ENCODE peak calls at places on chromosomes 11 and 22, in eight cellular contexts. X is nephron progenitor cell; B is cardiac muscle cell; K is NCI-H1092; R is heart right ventricle; Q is activated CD8-positive, alpha-beta memory T cell treated with anti-CD3 and anti-CD28 coated beads, Interleukin-2, amount 50 U/mL, for 4 hours; P is GM10248; J is Caco-2. G is an unnamed sample.

GRCh38 chr11:11567862-11568650 is 53.7 kb downstream of the GALNT18 start:
- DNase-seq in Q (no peak), R (no peak), X (no peak), B (no peak), K (no peak), P (no peak), J (no peak), G (no peak)

GRCh38 chr22:33006220-33006954 is 51.8 kb downstream of the SYN3 start:
- DNase-seq in X (no peak), J (no peak), R (no peak), P (no peak), B (no peak), K (no peak), Q (no peak), G (no peak)

GRCh38 chr11:73344191-73344607 is 32.0 kb upstream of the RELT start:
- DNase-seq in P (no peak), B (no peak), R (peak; percentile 56), Q (no peak), K (peak; percentile 29), X (no peak), J (no peak), G (no peak)

GRCh38 chr11:64291746-64292457 is 800 bp downstream of the KCNK4 start:
- DNase-seq in B (no peak), R (no peak), X (peak; percentile 36), Q (no peak), J (no peak), P (no peak), K (no peak), G (no peak)

GRCh38 chr11:67267188-67268035 is 1.1 kb downstream of the GRK2 start:
- DNase-seq in P (no peak), R (no peak), J (no peak), B (no peak), K (no peak), Q (no peak), X (no peak), G (no peak)

GRCh38 chr11:126366064-126366822 is 10.8 kb downstream of the ST3GAL4 start:
- DNase-seq in X (no peak), R (peak; percentile 36), B (no peak), P (no peak), K (peak; percentile 26), Q (no peak), J (no peak), G (no peak)

GRCh38 chr22:39349506-39349966 is 255 bp upstream of the SYNGR1 start:
- DNase-seq in P (peak; percentile 69), K (peak; percentile 37), J (peak; percentile 67), R (peak; percentile 30), B (peak; percentile 26), X (peak; percentile 68), Q (peak; percentile 28), G (peak; percentile 33)

GRCh38 chr11:66264893-66265292 is 3.5 kb upstream of the RAB1B start:
- DNase-seq in Q (no peak), B (no peak), P (no peak), J (peak; percentile 47), K (no peak), X (peak; percentile 44), R (no peak), G (no peak)

GRCh38 chr11:3095712-3096361 is 38.6 kb upstream of the CARS1 start:
- DNase-seq in X (no peak), Q (no peak), P (no peak), B (peak; percentile 88), J (no peak), R (peak; percentile 67), K (no peak), G (no peak)

GRCh38 chr11:60905047-60905446 is 1.3 kb downstream of the PRPF19 start:
- DNase-seq in P (no peak), X (no peak), Q (no peak), J (no peak), R (no peak), B (no peak), K (no peak), G (no peak)

GRCh38 chr11:122979103-122979814 is 2.4 kb downstream of the BSX start:
- DNase-seq in Q (no peak), B (no peak), K (no peak), J (no peak), R (no peak), X (peak; percentile 22), P (no peak), G (no peak)

GRCh38 chr22:20997536-20998257 is 4.2 kb downstream of the THAP7 start:
- DNase-seq in J (no peak), R (no peak), Q (no peak), B (no peak), K (no peak), X (no peak), P (no peak), G (no peak)

GRCh38 chr11:74338963-74339362 is 27.5 kb upstream of the P4HA3 start:
- DNase-seq in B (no peak), X (no peak), J (peak; percentile 58), R (no peak), K (no peak), Q (no peak), P (no peak), G (no peak)

GRCh38 chr11:1815311-1815710 is 19.5 kb upstream of the SYT8 start:
- DNase-seq in K (no peak), Q (no peak), J (no peak), B (no peak), X (no peak), R (no peak), P (no peak), G (no peak)

GRCh38 chr11:77131560-77131959 is 3.5 kb downstream of the MYO7A start:
- DNase-seq in B (peak; percentile 31), J (no peak), R (no peak), P (no peak), X (no peak), Q (no peak), K (no peak), G (no peak)

GRCh38 chr22:42990131-42990838 is 24.7 kb downstream of the PACSIN2 start:
- DNase-seq in X (no peak), J (peak; percentile 47), P (no peak), K (no peak), B (peak; percentile 89), Q (no peak), R (no peak), G (no peak)

GRCh38 chr11:57316017-57316416 is 8.7 kb downstream of the TNKS1BP1 start:
- DNase-seq in B (no peak), J (no peak), Q (no peak), X (no peak), P (no peak), R (no peak), K (no peak), G (no peak)

GRCh38 chr11:77515483-77515882 is 41.6 kb upstream of the PAK1 start:
- DNase-seq in K (no peak), P (no peak), J (peak; percentile 85), B (no peak), X (no peak), Q (no peak), R (no peak), G (no peak)

GRCh38 chr11:127919206-127920000 is 668.0 kb downstream of the ETS1 start:
- DNase-seq in Q (no peak), J (no peak), P (no peak), B (peak; percentile 56), K (no peak), X (no peak), R (no peak), G (no peak)

GRCh38 chr11:86244522-86245368 is at the start of gene EED:
- DNase-seq in K (peak; percentile 96), Q (peak; percentile 96), J (peak; percentile 100), X (peak; percentile 97), B (peak; percentile 98), R (peak; percentile 97), P (peak; percentile 90), G (peak; percentile 90)

GRCh38 chr11:3159296-3160190 is 5.6 kb downstream of the OSBPL5 start:
- DNase-seq in J (no peak), X (no peak), R (no peak), B (peak; percentile 45), K (no peak), P (no peak), Q (no peak), G (no peak)

GRCh38 chr11:78417175-78417887 is at the start of gene GAB2:
- DNase-seq in Q (peak; percentile 38), P (no peak), X (no peak), K (no peak), B (no peak), R (no peak), J (peak; percentile 79), G (peak; percentile 49)

GRCh38 chr11:18383388-18384156 is 10.8 kb upstream of the LDHA start:
- DNase-seq in R (peak; percentile 74), Q (peak; percentile 61), P (peak; percentile 76), K (peak; percentile 31), J (peak; percentile 54), X (no peak), B (peak; percentile 89), G (no peak)

GRCh38 chr22:19896665-19897355 is 42.1 kb upstream of the GNB1L start:
- DNase-seq in X (no peak), Q (peak; percentile 38), J (no peak), K (no peak), B (no peak), P (no peak), R (no peak), G (no peak)

GRCh38 chr11:92657226-92657625 is 312.2 kb upstream of the MTNR1B start:
- DNase-seq in K (no peak), Q (no peak), J (no peak), R (no peak), X (no peak), B (no peak), P (no peak), G (no peak)

GRCh38 chr11:6926208-6927029 is at the start of gene ZNF215:
- DNase-seq in X (peak; percentile 81), P (peak; percentile 70), B (peak; percentile 92), Q (peak; percentile 31), R (peak; percentile 72), K (no peak), J (no peak), G (peak; percentile 62)

GRCh38 chr22:42844756-42845155 is 12.3 kb downstream of the ARFGAP3 start:
- DNase-seq in R (no peak), P (no peak), X (no peak), B (peak; percentile 5), Q (no peak), K (no peak), J (no peak), G (no peak)